ENCODE peak calls at places on chromosomes 6 and 20, in nine cellular contexts. One of them, this sample, is unnamed.

GRCh38 chr6:20929283-20929682 is 395.0 kb downstream of the CDKAL1 start:
- DNase-seq in activated naive CD4-positive, alpha-beta T cell: no peak
- DNase-seq in SK-N-MC: no peak
- DNase-seq in neural crest cell: no peak
- DNase-seq in MV-4-11: no peak
- DNase-seq in HFF-Myc: no peak
- DNase-seq in cardiac muscle cell: no peak
- DNase-seq in activated naive CD8-positive, alpha-beta T cell treated with anti-CD3 and anti-CD28 coated beads, Interleukin-2, amount 50 U/mL, for 16 hours: no peak
- DNase-seq in GOT3: no peak
- DNase-seq in this sample: no peak

GRCh38 chr6:18388252-18388651 is 1.1 kb downstream of the RNF144B start:
- DNase-seq in activated naive CD4-positive, alpha-beta T cell: no peak
- DNase-seq in SK-N-MC: no peak
- DNase-seq in neural crest cell: no peak
- DNase-seq in MV-4-11: no peak
- DNase-seq in HFF-Myc: no peak
- DNase-seq in cardiac muscle cell: no peak
- DNase-seq in activated naive CD8-positive, alpha-beta T cell treated with anti-CD3 and anti-CD28 coated beads, Interleukin-2, amount 50 U/mL, for 16 hours: no peak
- DNase-seq in GOT3: no peak
- DNase-seq in this sample: no peak

GRCh38 chr6:132060591-132060990 is 109.4 kb upstream of the CCN2 start:
- DNase-seq in activated naive CD4-positive, alpha-beta T cell: no peak
- DNase-seq in SK-N-MC: no peak
- DNase-seq in neural crest cell: no peak
- DNase-seq in MV-4-11: no peak
- DNase-seq in HFF-Myc: peak; percentile 56
- DNase-seq in cardiac muscle cell: no peak
- DNase-seq in activated naive CD8-positive, alpha-beta T cell treated with anti-CD3 and anti-CD28 coated beads, Interleukin-2, amount 50 U/mL, for 16 hours: no peak
- DNase-seq in GOT3: no peak
- DNase-seq in this sample: no peak

GRCh38 chr6:36495086-36495485 is 52.2 kb downstream of the STK38 start:
- DNase-seq in activated naive CD4-positive, alpha-beta T cell: no peak
- DNase-seq in SK-N-MC: no peak
- DNase-seq in neural crest cell: no peak
- DNase-seq in MV-4-11: no peak
- DNase-seq in HFF-Myc: no peak
- DNase-seq in cardiac muscle cell: no peak
- DNase-seq in activated naive CD8-positive, alpha-beta T cell treated with anti-CD3 and anti-CD28 coated beads, Interleukin-2, amount 50 U/mL, for 16 hours: no peak
- DNase-seq in GOT3: no peak
- DNase-seq in this sample: no peak

GRCh38 chr20:4592316-4593148 is 129.2 kb upstream of the PRND start:
- DNase-seq in activated naive CD4-positive, alpha-beta T cell: peak; percentile 21
- DNase-seq in SK-N-MC: no peak
- DNase-seq in neural crest cell: peak; percentile 71
- DNase-seq in MV-4-11: peak; percentile 36
- DNase-seq in HFF-Myc: no peak
- DNase-seq in cardiac muscle cell: peak; percentile 73
- DNase-seq in activated naive CD8-positive, alpha-beta T cell treated with anti-CD3 and anti-CD28 coated beads, Interleukin-2, amount 50 U/mL, for 16 hours: peak; percentile 18
- DNase-seq in GOT3: peak; percentile 23
- DNase-seq in this sample: peak; percentile 49

GRCh38 chr6:53476979-53477378 is 67.9 kb downstream of the GCLC start:
- DNase-seq in activated naive CD4-positive, alpha-beta T cell: no peak
- DNase-seq in SK-N-MC: no peak
- DNase-seq in neural crest cell: no peak
- DNase-seq in MV-4-11: no peak
- DNase-seq in HFF-Myc: no peak
- DNase-seq in cardiac muscle cell: no peak
- DNase-seq in activated naive CD8-positive, alpha-beta T cell treated with anti-CD3 and anti-CD28 coated beads, Interleukin-2, amount 50 U/mL, for 16 hours: no peak
- DNase-seq in GOT3: no peak
- DNase-seq in this sample: no peak

GRCh38 chr6:6734463-6735455 is 146.2 kb downstream of the LY86 start:
- DNase-seq in activated naive CD4-positive, alpha-beta T cell: no peak
- DNase-seq in SK-N-MC: no peak
- DNase-seq in neural crest cell: no peak
- DNase-seq in MV-4-11: no peak
- DNase-seq in HFF-Myc: no peak
- DNase-seq in cardiac muscle cell: no peak
- DNase-seq in activated naive CD8-positive, alpha-beta T cell treated with anti-CD3 and anti-CD28 coated beads, Interleukin-2, amount 50 U/mL, for 16 hours: no peak
- DNase-seq in GOT3: no peak
- DNase-seq in this sample: no peak

GRCh38 chr20:23156170-23156841 is 70.2 kb upstream of the CD93 start:
- DNase-seq in activated naive CD4-positive, alpha-beta T cell: no peak
- DNase-seq in SK-N-MC: no peak
- DNase-seq in neural crest cell: no peak
- DNase-seq in MV-4-11: peak; percentile 99
- DNase-seq in HFF-Myc: no peak
- DNase-seq in cardiac muscle cell: no peak
- DNase-seq in activated naive CD8-positive, alpha-beta T cell treated with anti-CD3 and anti-CD28 coated beads, Interleukin-2, amount 50 U/mL, for 16 hours: no peak
- DNase-seq in GOT3: peak; percentile 33
- DNase-seq in this sample: no peak

GRCh38 chr20:2527762-2528161 is 8.6 kb upstream of the TMC2 start:
- DNase-seq in activated naive CD4-positive, alpha-beta T cell: no peak
- DNase-seq in SK-N-MC: no peak
- DNase-seq in neural crest cell: no peak
- DNase-seq in MV-4-11: no peak
- DNase-seq in HFF-Myc: no peak
- DNase-seq in cardiac muscle cell: no peak
- DNase-seq in activated naive CD8-positive, alpha-beta T cell treated with anti-CD3 and anti-CD28 coated beads, Interleukin-2, amount 50 U/mL, for 16 hours: no peak
- DNase-seq in GOT3: no peak
- DNase-seq in this sample: no peak

GRCh38 chr6:125255201-125255600 is 46.6 kb downstream of the HDDC2 start:
- DNase-seq in activated naive CD4-positive, alpha-beta T cell: no peak
- DNase-seq in SK-N-MC: no peak
- DNase-seq in neural crest cell: no peak
- DNase-seq in MV-4-11: no peak
- DNase-seq in HFF-Myc: no peak
- DNase-seq in cardiac muscle cell: no peak
- DNase-seq in activated naive CD8-positive, alpha-beta T cell treated with anti-CD3 and anti-CD28 coated beads, Interleukin-2, amount 50 U/mL, for 16 hours: no peak
- DNase-seq in GOT3: no peak
- DNase-seq in this sample: no peak

GRCh38 chr20:32190608-32191415 is 16.7 kb downstream of the PLAGL2 start:
- DNase-seq in activated naive CD4-positive, alpha-beta T cell: no peak
- DNase-seq in SK-N-MC: no peak
- DNase-seq in neural crest cell: no peak
- DNase-seq in MV-4-11: no peak
- DNase-seq in HFF-Myc: no peak
- DNase-seq in cardiac muscle cell: no peak
- DNase-seq in activated naive CD8-positive, alpha-beta T cell treated with anti-CD3 and anti-CD28 coated beads, Interleukin-2, amount 50 U/mL, for 16 hours: no peak
- DNase-seq in GOT3: no peak
- DNase-seq in this sample: no peak

GRCh38 chr6:153435787-153436186 is 304.7 kb upstream of the RGS17 start:
- DNase-seq in activated naive CD4-positive, alpha-beta T cell: no peak
- DNase-seq in SK-N-MC: no peak
- DNase-seq in neural crest cell: no peak
- DNase-seq in MV-4-11: no peak
- DNase-seq in HFF-Myc: no peak
- DNase-seq in cardiac muscle cell: no peak
- DNase-seq in activated naive CD8-positive, alpha-beta T cell treated with anti-CD3 and anti-CD28 coated beads, Interleukin-2, amount 50 U/mL, for 16 hours: no peak
- DNase-seq in GOT3: no peak
- DNase-seq in this sample: no peak

GRCh38 chr6:170254315-170255213 is 36.3 kb downstream of the DLL1 start:
- DNase-seq in activated naive CD4-positive, alpha-beta T cell: no peak
- DNase-seq in SK-N-MC: no peak
- DNase-seq in neural crest cell: no peak
- DNase-seq in MV-4-11: no peak
- DNase-seq in HFF-Myc: no peak
- DNase-seq in cardiac muscle cell: no peak
- DNase-seq in activated naive CD8-positive, alpha-beta T cell treated with anti-CD3 and anti-CD28 coated beads, Interleukin-2, amount 50 U/mL, for 16 hours: no peak
- DNase-seq in GOT3: no peak
- DNase-seq in this sample: no peak

GRCh38 chr6:27986928-27987725 is 30.1 kb downstream of the OR2B6 start:
- DNase-seq in activated naive CD4-positive, alpha-beta T cell: no peak
- DNase-seq in SK-N-MC: no peak
- DNase-seq in neural crest cell: no peak
- DNase-seq in MV-4-11: no peak
- DNase-seq in HFF-Myc: no peak
- DNase-seq in cardiac muscle cell: no peak
- DNase-seq in activated naive CD8-positive, alpha-beta T cell treated with anti-CD3 and anti-CD28 coated beads, Interleukin-2, amount 50 U/mL, for 16 hours: no peak
- DNase-seq in GOT3: no peak
- DNase-seq in this sample: no peak

GRCh38 chr20:37534401-37535157 is 6.9 kb upstream of the BLCAP start:
- DNase-seq in activated naive CD4-positive, alpha-beta T cell: peak; percentile 7
- DNase-seq in SK-N-MC: peak; percentile 80
- DNase-seq in neural crest cell: peak; percentile 73
- DNase-seq in MV-4-11: peak; percentile 86
- DNase-seq in HFF-Myc: peak; percentile 81
- DNase-seq in cardiac muscle cell: peak; percentile 85
- DNase-seq in activated naive CD8-positive, alpha-beta T cell treated with anti-CD3 and anti-CD28 coated beads, Interleukin-2, amount 50 U/mL, for 16 hours: peak; percentile 14
- DNase-seq in GOT3: peak; percentile 30
- DNase-seq in this sample: no peak

GRCh38 chr6:38040254-38040653 is 220.7 kb downstream of the ZFAND3 start:
- DNase-seq in activated naive CD4-positive, alpha-beta T cell: no peak
- DNase-seq in SK-N-MC: no peak
- DNase-seq in neural crest cell: no peak
- DNase-seq in MV-4-11: no peak
- DNase-seq in HFF-Myc: no peak
- DNase-seq in cardiac muscle cell: no peak
- DNase-seq in activated naive CD8-positive, alpha-beta T cell treated with anti-CD3 and anti-CD28 coated beads, Interleukin-2, amount 50 U/mL, for 16 hours: no peak
- DNase-seq in GOT3: no peak
- DNase-seq in this sample: no peak

GRCh38 chr6:137423444-137424168 is 70.6 kb downstream of the OLIG3 start:
- DNase-seq in activated naive CD4-positive, alpha-beta T cell: no peak
- DNase-seq in SK-N-MC: no peak
- DNase-seq in neural crest cell: no peak
- DNase-seq in MV-4-11: no peak
- DNase-seq in HFF-Myc: no peak
- DNase-seq in cardiac muscle cell: no peak
- DNase-seq in activated naive CD8-positive, alpha-beta T cell treated with anti-CD3 and anti-CD28 coated beads, Interleukin-2, amount 50 U/mL, for 16 hours: no peak
- DNase-seq in GOT3: no peak
- DNase-seq in this sample: no peak

GRCh38 chr6:9532621-9533557 is 882.0 kb downstream of the TFAP2A start:
- DNase-seq in activated naive CD4-positive, alpha-beta T cell: no peak
- DNase-seq in SK-N-MC: no peak
- DNase-seq in neural crest cell: no peak
- DNase-seq in MV-4-11: no peak
- DNase-seq in HFF-Myc: no peak
- DNase-seq in cardiac muscle cell: no peak
- DNase-seq in activated naive CD8-positive, alpha-beta T cell treated with anti-CD3 and anti-CD28 coated beads, Interleukin-2, amount 50 U/mL, for 16 hours: no peak
- DNase-seq in GOT3: no peak
- DNase-seq in this sample: no peak

GRCh38 chr20:17752452-17752851 is 52.7 kb downstream of the BANF2 start:
- DNase-seq in activated naive CD4-positive, alpha-beta T cell: no peak
- DNase-seq in SK-N-MC: no peak
- DNase-seq in neural crest cell: no peak
- DNase-seq in MV-4-11: no peak
- DNase-seq in HFF-Myc: no peak
- DNase-seq in cardiac muscle cell: no peak
- DNase-seq in activated naive CD8-positive, alpha-beta T cell treated with anti-CD3 and anti-CD28 coated beads, Interleukin-2, amount 50 U/mL, for 16 hours: no peak
- DNase-seq in GOT3: no peak
- DNase-seq in this sample: no peak

GRCh38 chr20:54622338-54623280 is 147.2 kb downstream of the DOK5 start:
- DNase-seq in activated naive CD4-positive, alpha-beta T cell: no peak
- DNase-seq in SK-N-MC: no peak
- DNase-seq in neural crest cell: no peak
- DNase-seq in MV-4-11: no peak
- DNase-seq in HFF-Myc: peak; percentile 54
- DNase-seq in cardiac muscle cell: no peak
- DNase-seq in activated naive CD8-positive, alpha-beta T cell treated with anti-CD3 and anti-CD28 coated beads, Interleukin-2, amount 50 U/mL, for 16 hours: no peak
- DNase-seq in GOT3: no peak
- DNase-seq in this sample: no peak

GRCh38 chr20:35001596-35002362 is 46.1 kb downstream of the MYH7B start:
- DNase-seq in activated naive CD4-positive, alpha-beta T cell: no peak
- DNase-seq in SK-N-MC: no peak
- DNase-seq in neural crest cell: no peak
- DNase-seq in MV-4-11: no peak
- DNase-seq in HFF-Myc: no peak
- DNase-seq in cardiac muscle cell: no peak
- DNase-seq in activated naive CD8-positive, alpha-beta T cell treated with anti-CD3 and anti-CD28 coated beads, Interleukin-2, amount 50 U/mL, for 16 hours: no peak
- DNase-seq in GOT3: no peak
- DNase-seq in this sample: no peak

GRCh38 chr6:166570929-166571699 is 15.4 kb downstream of the RAMACL start:
- DNase-seq in activated naive CD4-positive, alpha-beta T cell: no peak
- DNase-seq in SK-N-MC: no peak
- DNase-seq in neural crest cell: no peak
- DNase-seq in MV-4-11: no peak
- DNase-seq in HFF-Myc: no peak
- DNase-seq in cardiac muscle cell: no peak
- DNase-seq in activated naive CD8-positive, alpha-beta T cell treated with anti-CD3 and anti-CD28 coated beads, Interleukin-2, amount 50 U/mL, for 16 hours: no peak
- DNase-seq in GOT3: no peak
- DNase-seq in this sample: no peak

GRCh38 chr6:89853068-89853467 is 23.4 kb downstream of the CASP8AP2 start:
- DNase-seq in activated naive CD4-positive, alpha-beta T cell: no peak
- DNase-seq in SK-N-MC: no peak
- DNase-seq in neural crest cell: no peak
- DNase-seq in MV-4-11: no peak
- DNase-seq in HFF-Myc: no peak
- DNase-seq in cardiac muscle cell: no peak
- DNase-seq in activated naive CD8-positive, alpha-beta T cell treated with anti-CD3 and anti-CD28 coated beads, Interleukin-2, amount 50 U/mL, for 16 hours: no peak
- DNase-seq in GOT3: no peak
- DNase-seq in this sample: no peak

GRCh38 chr6:126682440-126682839 is 342.5 kb downstream of the CENPW start:
- DNase-seq in activated naive CD4-positive, alpha-beta T cell: no peak
- DNase-seq in SK-N-MC: peak; percentile 37
- DNase-seq in neural crest cell: no peak
- DNase-seq in MV-4-11: peak; percentile 3
- DNase-seq in HFF-Myc: no peak
- DNase-seq in cardiac muscle cell: no peak
- DNase-seq in activated naive CD8-positive, alpha-beta T cell treated with anti-CD3 and anti-CD28 coated beads, Interleukin-2, amount 50 U/mL, for 16 hours: no peak
- DNase-seq in GOT3: no peak
- DNase-seq in this sample: no peak

GRCh38 chr20:46195264-46196038 is 77.3 kb downstream of the CD40 start:
- DNase-seq in activated naive CD4-positive, alpha-beta T cell: no peak
- DNase-seq in SK-N-MC: no peak
- DNase-seq in neural crest cell: no peak
- DNase-seq in MV-4-11: peak; percentile 42
- DNase-seq in HFF-Myc: no peak
- DNase-seq in cardiac muscle cell: no peak
- DNase-seq in activated naive CD8-positive, alpha-beta T cell treated with anti-CD3 and anti-CD28 coated beads, Interleukin-2, amount 50 U/mL, for 16 hours: no peak
- DNase-seq in GOT3: no peak
- DNase-seq in this sample: no peak

GRCh38 chr20:38420232-38421085 is 14.7 kb downstream of the SNHG17 start:
- DNase-seq in activated naive CD4-positive, alpha-beta T cell: no peak
- DNase-seq in SK-N-MC: no peak
- DNase-seq in neural crest cell: no peak
- DNase-seq in MV-4-11: no peak
- DNase-seq in HFF-Myc: no peak
- DNase-seq in cardiac muscle cell: no peak
- DNase-seq in activated naive CD8-positive, alpha-beta T cell treated with anti-CD3 and anti-CD28 coated beads, Interleukin-2, amount 50 U/mL, for 16 hours: no peak
- DNase-seq in GOT3: no peak
- DNase-seq in this sample: no peak

GRCh38 chr20:38692436-38693411 is 31.6 kb upstream of the SLC32A1 start:
- DNase-seq in activated naive CD4-positive, alpha-beta T cell: peak; percentile 13
- DNase-seq in SK-N-MC: peak; percentile 56
- DNase-seq in neural crest cell: peak; percentile 75
- DNase-seq in MV-4-11: peak; percentile 46
- DNase-seq in HFF-Myc: peak; percentile 52
- DNase-seq in cardiac muscle cell: peak; percentile 92
- DNase-seq in activated naive CD8-positive, alpha-beta T cell treated with anti-CD3 and anti-CD28 coated beads, Interleukin-2, amount 50 U/mL, for 16 hours: no peak
- DNase-seq in GOT3: no peak
- DNase-seq in this sample: peak; percentile 71

GRCh38 chr6:142152731-142153130 is 5.7 kb downstream of the VTA1 start:
- DNase-seq in activated naive CD4-positive, alpha-beta T cell: no peak
- DNase-seq in SK-N-MC: no peak
- DNase-seq in neural crest cell: no peak
- DNase-seq in MV-4-11: no peak
- DNase-seq in HFF-Myc: no peak
- DNase-seq in cardiac muscle cell: no peak
- DNase-seq in activated naive CD8-positive, alpha-beta T cell treated with anti-CD3 and anti-CD28 coated beads, Interleukin-2, amount 50 U/mL, for 16 hours: no peak
- DNase-seq in GOT3: no peak
- DNase-seq in this sample: no peak

GRCh38 chr6:157143171-157143884 is 180.0 kb downstream of the TMEM242 start:
- DNase-seq in activated naive CD4-positive, alpha-beta T cell: no peak
- DNase-seq in SK-N-MC: no peak
- DNase-seq in neural crest cell: no peak
- DNase-seq in MV-4-11: no peak
- DNase-seq in HFF-Myc: no peak
- DNase-seq in cardiac muscle cell: peak; percentile 56
- DNase-seq in activated naive CD8-positive, alpha-beta T cell treated with anti-CD3 and anti-CD28 coated beads, Interleukin-2, amount 50 U/mL, for 16 hours: no peak
- DNase-seq in GOT3: no peak
- DNase-seq in this sample: no peak